ENCODE peak calls at places on chromosomes 6 and 20, in eight cellular contexts. One of them, this sample, is unnamed.

GRCh38 chr6:101545171-101545570 is 151.7 kb downstream of the GRIK2 start:
- DNase-seq in HepG2: no peak
- DNase-seq in IMR-90: peak
- DNase-seq in right lobe of liver: no peak
- DNase-seq in stomach: no peak
- DNase-seq in heart left ventricle: no peak
- DNase-seq in HCT116: no peak
- DNase-seq in gastrocnemius medialis: no peak
- DNase-seq in this sample: no peak

GRCh38 chr20:19688031-19688806 is 69.8 kb upstream of the RIN2 start:
- DNase-seq in HepG2: peak
- DNase-seq in heart left ventricle: peak
- DNase-seq in stomach: peak
- DNase-seq in IMR-90: peak
- DNase-seq in gastrocnemius medialis: peak
- DNase-seq in HCT116: peak
- DNase-seq in right lobe of liver: peak
- DNase-seq in this sample: peak

GRCh38 chr6:98041072-98041471 is 758.1 kb upstream of the MMS22L start:
- DNase-seq in heart left ventricle: no peak
- DNase-seq in HepG2: no peak
- DNase-seq in right lobe of liver: no peak
- DNase-seq in gastrocnemius medialis: no peak
- DNase-seq in IMR-90: no peak
- DNase-seq in HCT116: no peak
- DNase-seq in stomach: no peak
- DNase-seq in this sample: no peak

GRCh38 chr6:147949981-147950622 is 392.5 kb upstream of the SASH1 start:
- DNase-seq in IMR-90: peak
- DNase-seq in stomach: no peak
- DNase-seq in heart left ventricle: no peak
- DNase-seq in right lobe of liver: no peak
- DNase-seq in HepG2: no peak
- DNase-seq in gastrocnemius medialis: no peak
- DNase-seq in HCT116: no peak
- DNase-seq in this sample: no peak

GRCh38 chr6:126040394-126040793 is 54.1 kb downstream of the TRMT11 start:
- DNase-seq in IMR-90: no peak
- DNase-seq in stomach: no peak
- DNase-seq in right lobe of liver: no peak
- DNase-seq in gastrocnemius medialis: no peak
- DNase-seq in HepG2: no peak
- DNase-seq in heart left ventricle: no peak
- DNase-seq in HCT116: no peak
- DNase-seq in this sample: no peak

GRCh38 chr6:11264100-11264499 is 31.6 kb upstream of the NEDD9 start:
- DNase-seq in right lobe of liver: no peak
- DNase-seq in HCT116: no peak
- DNase-seq in heart left ventricle: no peak
- DNase-seq in IMR-90: no peak
- DNase-seq in HepG2: no peak
- DNase-seq in gastrocnemius medialis: no peak
- DNase-seq in stomach: no peak
- DNase-seq in this sample: no peak

GRCh38 chr6:157905590-157906337 is 75.9 kb upstream of the SYNJ2 start:
- DNase-seq in gastrocnemius medialis: no peak
- DNase-seq in heart left ventricle: no peak
- DNase-seq in HCT116: no peak
- DNase-seq in HepG2: no peak
- DNase-seq in IMR-90: no peak
- DNase-seq in stomach: no peak
- DNase-seq in right lobe of liver: no peak
- DNase-seq in this sample: no peak

GRCh38 chr20:64216036-64216435 is 39.5 kb upstream of the PCMTD2 start:
- DNase-seq in HepG2: no peak
- DNase-seq in heart left ventricle: peak
- DNase-seq in IMR-90: no peak
- DNase-seq in HCT116: no peak
- DNase-seq in gastrocnemius medialis: no peak
- DNase-seq in right lobe of liver: no peak
- DNase-seq in stomach: peak
- DNase-seq in this sample: peak

GRCh38 chr20:53631909-53632662 is 38.4 kb upstream of the ZNF217 start:
- DNase-seq in HCT116: no peak
- DNase-seq in stomach: no peak
- DNase-seq in HepG2: no peak
- DNase-seq in heart left ventricle: peak
- DNase-seq in IMR-90: no peak
- DNase-seq in gastrocnemius medialis: no peak
- DNase-seq in right lobe of liver: no peak
- DNase-seq in this sample: no peak

GRCh38 chr6:44245912-44246662 is 814 bp upstream of the HSP90AB1 start:
- DNase-seq in IMR-90: peak
- DNase-seq in stomach: peak
- DNase-seq in HCT116: peak
- DNase-seq in HepG2: peak
- DNase-seq in right lobe of liver: peak
- DNase-seq in heart left ventricle: peak
- DNase-seq in gastrocnemius medialis: peak
- DNase-seq in this sample: peak

GRCh38 chr6:100175814-100176275 is 181.8 kb upstream of the MCHR2 start:
- DNase-seq in stomach: no peak
- DNase-seq in right lobe of liver: no peak
- DNase-seq in IMR-90: peak
- DNase-seq in heart left ventricle: no peak
- DNase-seq in HepG2: peak
- DNase-seq in HCT116: no peak
- DNase-seq in gastrocnemius medialis: no peak
- DNase-seq in this sample: no peak

GRCh38 chr6:72626126-72626525 is 4.3 kb downstream of the KCNQ5 start:
- DNase-seq in HCT116: no peak
- DNase-seq in gastrocnemius medialis: no peak
- DNase-seq in right lobe of liver: no peak
- DNase-seq in heart left ventricle: no peak
- DNase-seq in stomach: no peak
- DNase-seq in HepG2: no peak
- DNase-seq in IMR-90: no peak
- DNase-seq in this sample: no peak

GRCh38 chr6:30542915-30543314 is 13.4 kb downstream of the GNL1 start:
- DNase-seq in IMR-90: peak
- DNase-seq in right lobe of liver: no peak
- DNase-seq in HCT116: no peak
- DNase-seq in heart left ventricle: no peak
- DNase-seq in stomach: no peak
- DNase-seq in gastrocnemius medialis: no peak
- DNase-seq in HepG2: no peak
- DNase-seq in this sample: no peak
- TF ChIP-seq POLR2A in IMR-90: no peak
- TF ChIP-seq POLR2A in right lobe of liver: no peak
- TF ChIP-seq POLR2A in HCT116: no peak
- TF ChIP-seq POLR2A in heart left ventricle: no peak
- TF ChIP-seq POLR2A in stomach: no peak
- TF ChIP-seq POLR2A in gastrocnemius medialis: no peak
- TF ChIP-seq POLR2A in HepG2: no peak
- TF ChIP-seq POLR2A in this sample: no peak

DNA sequence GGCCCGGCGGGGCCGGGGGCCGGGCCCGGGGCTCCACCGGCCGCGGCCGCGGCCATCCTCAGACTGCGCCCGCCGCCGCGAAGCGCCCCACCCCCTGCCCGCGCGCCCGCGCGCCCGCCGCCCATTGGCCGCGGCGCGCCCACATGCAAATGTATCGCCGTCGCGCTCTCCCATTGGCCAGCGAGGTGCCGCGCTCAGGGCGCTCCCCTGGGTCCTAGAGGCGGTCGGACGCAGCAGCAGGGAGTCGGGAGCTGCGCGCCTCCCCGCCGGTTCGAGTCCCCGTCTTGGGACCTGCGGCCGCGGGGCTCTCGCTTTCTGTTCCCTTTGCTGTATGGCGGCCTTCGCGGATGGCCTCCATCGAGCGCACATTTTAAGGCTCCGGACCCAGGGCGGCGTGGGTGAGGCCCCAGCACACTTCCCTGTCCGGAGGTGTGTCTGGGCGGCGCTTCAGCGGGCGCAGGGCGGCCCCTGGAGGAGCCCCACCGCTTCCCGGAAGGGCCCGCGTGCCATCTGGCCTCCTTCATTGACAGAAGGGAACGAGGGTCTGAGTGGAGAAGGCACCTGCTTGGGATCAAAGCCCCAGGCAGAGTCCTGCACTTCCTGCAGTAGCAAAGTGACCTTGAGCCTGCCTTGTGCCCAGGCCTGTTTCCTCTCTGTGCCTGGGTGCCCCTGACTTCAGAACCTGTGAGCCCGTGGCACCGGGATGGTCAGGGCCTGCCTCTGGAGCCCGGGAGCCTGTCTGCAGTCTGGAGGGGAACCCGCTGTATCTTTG is at the start of gene CABLES2:
- DNase-seq in stomach: peak
- DNase-seq in HCT116: peak
- DNase-seq in IMR-90: peak
- DNase-seq in right lobe of liver: peak
- DNase-seq in HepG2: peak
- DNase-seq in gastrocnemius medialis: peak
- DNase-seq in heart left ventricle: peak
- DNase-seq in this sample: peak
- TF ChIP-seq CTCF in stomach: peak
- TF ChIP-seq CTCF in HCT116: no peak
- TF ChIP-seq CTCF in IMR-90: no peak
- TF ChIP-seq CTCF in right lobe of liver: peak
- TF ChIP-seq CTCF in HepG2: peak
- TF ChIP-seq CTCF in gastrocnemius medialis: peak
- TF ChIP-seq CTCF in heart left ventricle: no peak
- TF ChIP-seq CTCF in this sample: peak

DNA sequence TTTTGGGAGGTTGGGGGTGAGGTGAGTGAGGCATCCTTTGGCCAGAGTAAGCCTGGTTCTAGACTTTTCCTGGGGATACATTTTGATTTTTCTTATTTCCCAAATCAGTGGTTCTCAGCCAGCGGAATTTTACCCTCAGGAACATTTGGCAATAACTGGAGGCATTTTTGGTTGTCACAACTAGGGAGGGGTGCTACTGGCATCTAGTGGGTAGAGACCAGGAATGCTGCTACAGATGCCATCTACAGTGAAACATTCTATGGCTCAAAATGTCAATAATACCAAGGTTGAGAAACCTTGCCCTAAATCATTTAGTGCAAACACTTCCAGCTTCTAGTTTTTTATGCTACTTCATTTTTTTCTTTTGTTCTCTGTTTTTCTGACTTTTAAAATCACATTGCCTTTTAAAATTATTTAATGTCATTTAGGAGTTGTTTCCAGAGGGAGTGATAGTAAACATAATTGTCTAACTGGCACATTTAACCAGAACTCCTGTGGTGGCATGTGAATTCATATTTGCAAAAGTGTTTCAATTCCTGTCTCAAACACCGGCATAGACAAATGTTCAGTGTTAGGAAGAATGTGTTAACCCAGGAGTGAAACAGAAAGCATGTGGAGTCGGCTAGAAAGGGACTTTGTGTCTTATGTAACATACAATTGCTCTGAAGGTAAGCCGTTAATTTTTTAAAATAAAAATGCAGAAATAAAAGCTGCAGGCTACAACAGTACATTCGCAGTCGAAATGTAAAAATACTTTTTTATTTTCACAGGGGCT is 59.0 kb downstream of the QRSL1 start:
- DNase-seq in stomach: no peak
- DNase-seq in IMR-90: no peak
- DNase-seq in HepG2: peak
- DNase-seq in right lobe of liver: no peak
- DNase-seq in HCT116: no peak
- DNase-seq in heart left ventricle: no peak
- DNase-seq in gastrocnemius medialis: no peak
- DNase-seq in this sample: no peak
- H3K4me3 ChIP-seq in stomach: no peak
- H3K4me3 ChIP-seq in IMR-90: no peak
- H3K4me3 ChIP-seq in HepG2: peak
- H3K4me3 ChIP-seq in right lobe of liver: peak
- H3K4me3 ChIP-seq in HCT116: no peak
- H3K4me3 ChIP-seq in heart left ventricle: no peak
- H3K4me3 ChIP-seq in gastrocnemius medialis: no peak
- H3K4me3 ChIP-seq in this sample: no peak

DNA sequence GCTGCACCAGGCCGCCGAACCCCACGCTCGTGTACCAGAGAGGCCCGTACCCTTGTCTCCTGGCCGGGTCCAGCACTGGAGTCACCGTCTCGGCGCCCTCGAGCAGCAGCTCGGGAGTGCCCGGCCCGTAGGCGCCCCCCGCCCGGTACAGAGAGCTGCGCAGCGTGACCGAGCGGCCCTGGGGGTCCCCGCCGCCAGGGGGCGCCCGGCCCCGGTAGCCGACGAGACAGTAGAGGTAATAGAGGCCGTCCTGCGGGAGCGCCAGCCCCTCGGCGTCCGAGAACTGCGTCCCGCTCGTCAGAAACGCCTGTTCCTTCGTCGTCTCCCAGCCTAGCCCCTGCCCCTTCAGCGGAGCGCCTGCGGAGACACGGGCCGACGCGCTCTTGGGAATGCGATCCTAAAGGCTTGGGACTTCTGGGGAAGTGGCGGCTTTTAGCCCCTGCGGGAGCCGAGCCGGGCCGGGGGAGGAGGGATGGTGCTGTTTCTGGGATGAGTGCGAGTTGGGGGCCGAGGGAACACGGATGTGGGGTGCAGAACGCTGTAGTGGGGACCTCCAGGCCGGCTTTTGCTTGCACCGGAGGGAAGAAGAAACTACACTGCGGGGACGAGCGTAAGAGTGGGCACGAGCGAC is 1.3 kb downstream of the LTB start:
- DNase-seq in HCT116: peak
- DNase-seq in HepG2: peak
- DNase-seq in stomach: peak
- DNase-seq in heart left ventricle: peak
- DNase-seq in IMR-90: peak
- DNase-seq in gastrocnemius medialis: peak
- DNase-seq in right lobe of liver: peak
- DNase-seq in this sample: peak
- TF ChIP-seq POLR2A in HCT116: no peak
- TF ChIP-seq POLR2A in HepG2: peak
- TF ChIP-seq POLR2A in stomach: no peak
- TF ChIP-seq POLR2A in heart left ventricle: peak
- TF ChIP-seq POLR2A in IMR-90: no peak
- TF ChIP-seq POLR2A in gastrocnemius medialis: no peak
- TF ChIP-seq POLR2A in right lobe of liver: no peak
- TF ChIP-seq POLR2A in this sample: no peak

This sample was measured in breast epithelium.